ENCODE peak calls at places on chromosome 5, in six cellular contexts. U is fibroblast of lung; K is AG04450; Z is activated B cell treated with CpG ODN at 0.5 μM for 24 hours; B is activated CD8-positive, alpha-beta T cell treated with anti-CD3 and anti-CD28 coated beads for 36 hours; R is heart right ventricle. Q is an unnamed sample.

GRCh38 chr5:125602184-125602583 is 821.0 kb upstream of the GRAMD2B start:
- DNase-seq in K (no peak), U (no peak), Z (no peak), R (no peak), B (no peak), Q (no peak)

GRCh38 chr5:98173334-98173733 is 600.1 kb upstream of the RGMB start:
- DNase-seq in B (no peak), R (no peak), Z (no peak), K (no peak), U (peak), Q (no peak)

GRCh38 chr5:113546711-113547159 is 33.2 kb downstream of the YTHDC2 start:
- DNase-seq in U (peak), R (no peak), K (peak), B (no peak), Z (no peak), Q (no peak)

GRCh38 chr5:40442346-40442745 is 237.4 kb upstream of the PTGER4 start:
- DNase-seq in Z (no peak), R (no peak), B (no peak), K (no peak), U (peak), Q (no peak)

GRCh38 chr5:62346727-62347126 is 40.7 kb downstream of the KIF2A start:
- DNase-seq in K (no peak), U (no peak), B (no peak), Z (no peak), R (no peak), Q (no peak)

GRCh38 chr5:43663916-43664315 is 60.9 kb downstream of the NNT start:
- DNase-seq in Z (no peak), R (no peak), K (no peak), U (no peak), B (no peak), Q (no peak)

GRCh38 chr5:135492319-135492626 is 40.1 kb upstream of the TIFAB start:
- DNase-seq in U (no peak), Z (no peak), K (no peak), B (no peak), R (no peak), Q (no peak)

GRCh38 chr5:53109041-53109435 is 519 bp downstream of the MOCS2 start:
- DNase-seq in Z (no peak), K (no peak), B (no peak), R (no peak), U (no peak), Q (no peak)

GRCh38 chr5:96322217-96322616 is 110.8 kb downstream of the PCSK1 start:
- DNase-seq in R (no peak), U (no peak), K (no peak), B (no peak), Z (no peak), Q (no peak)

GRCh38 chr5:93378073-93378472 is 202.9 kb downstream of the NR2F1-AS1 start:
- DNase-seq in B (no peak), R (no peak), K (peak), Z (no peak), U (peak), Q (no peak)

GRCh38 chr5:34022131-34022705 is 14.4 kb upstream of the AMACR start:
- DNase-seq in B (peak), Z (no peak), U (peak), R (no peak), K (no peak), Q (no peak)

GRCh38 chr5:73028991-73029540 is 73.2 kb downstream of the FCHO2 start:
- DNase-seq in K (no peak), B (no peak), R (no peak), U (peak), Z (no peak), Q (no peak)

GRCh38 chr5:150174285-150174684 is 7.7 kb downstream of the CDX1 start:
- DNase-seq in K (no peak), Z (no peak), B (no peak), R (no peak), U (no peak), Q (no peak)

GRCh38 chr5:82749453-82749852 is 327.7 kb downstream of the TMEM167A start:
- DNase-seq in B (no peak), U (peak), K (no peak), R (no peak), Z (no peak), Q (no peak)

GRCh38 chr5:78420548-78420947 is 60.1 kb downstream of the SCAMP1 start:
- DNase-seq in U (no peak), B (no peak), K (no peak), R (no peak), Z (no peak), Q (no peak)

GRCh38 chr5:108295588-108296368 is 86.1 kb downstream of the FBXL17 start:
- DNase-seq in K (no peak), Z (no peak), R (no peak), U (peak), B (no peak), Q (no peak)

GRCh38 chr5:132095077-132095744 is 21.6 kb downstream of the CSF2 start:
- DNase-seq in R (no peak), K (no peak), U (no peak), B (no peak), Z (no peak), Q (no peak)

GRCh38 chr5:59089767-59090166 is 506.9 kb downstream of the RAB3C start:
- DNase-seq in Z (no peak), U (no peak), R (no peak), K (no peak), B (no peak), Q (no peak)

GRCh38 chr5:107875834-107876233 is 205.1 kb upstream of the EFNA5 start:
- DNase-seq in U (peak), B (no peak), K (no peak), Z (no peak), R (no peak), Q (no peak)

GRCh38 chr5:126658526-126658925 is 57.8 kb downstream of the PHAX start:
- DNase-seq in Z (no peak), U (no peak), R (no peak), K (no peak), B (no peak), Q (no peak)

GRCh38 chr5:2272755-2273154 is 390.0 kb upstream of the IRX4 start:
- DNase-seq in K (no peak), B (no peak), R (no peak), Z (no peak), U (no peak), Q (no peak)

GRCh38 chr5:35856186-35857003 is at the start of gene IL7R:
- DNase-seq in Z (no peak), U (peak), R (no peak), K (peak), B (peak), Q (no peak)

GRCh38 chr5:138979684-138980275 is 104.6 kb upstream of the LRRTM2 start:
- DNase-seq in Z (no peak), B (peak), U (no peak), R (no peak), K (no peak), Q (no peak)

GRCh38 chr5:111556504-111556903 is 44.2 kb upstream of the STARD4 start:
- DNase-seq in Z (no peak), U (no peak), R (no peak), K (no peak), B (no peak), Q (no peak)

GRCh38 chr5:989961-990530 is 18.6 kb upstream of the NKD2 start:
- DNase-seq in B (no peak), U (no peak), K (no peak), Z (no peak), R (peak), Q (no peak)

GRCh38 chr5:174314261-174314660 is 268.8 kb downstream of the NSG2 start:
- DNase-seq in R (no peak), B (no peak), K (no peak), U (no peak), Z (no peak), Q (no peak)

GRCh38 chr5:74766887-74767578 is at the start of the genes GFM2 and NSA2:
- DNase-seq in U (peak), R (peak), Z (peak), K (peak), B (peak), Q (peak)

GRCh38 chr5:74765929-74766328 is 988 bp downstream of the GFM2 start:
- DNase-seq in Z (no peak), K (no peak), R (no peak), B (no peak), U (no peak), Q (no peak)

GRCh38 chr5:74765201-74765600 is 1.7 kb downstream of the GFM2 start:
- DNase-seq in R (no peak), K (no peak), U (peak), Z (no peak), B (no peak), Q (no peak)

GRCh38 chr5:74767579-74767913 is 497 bp downstream of the NSA2 start:
- DNase-seq in R (no peak), Z (no peak), U (peak), K (no peak), B (peak), Q (no peak)

DNA sequence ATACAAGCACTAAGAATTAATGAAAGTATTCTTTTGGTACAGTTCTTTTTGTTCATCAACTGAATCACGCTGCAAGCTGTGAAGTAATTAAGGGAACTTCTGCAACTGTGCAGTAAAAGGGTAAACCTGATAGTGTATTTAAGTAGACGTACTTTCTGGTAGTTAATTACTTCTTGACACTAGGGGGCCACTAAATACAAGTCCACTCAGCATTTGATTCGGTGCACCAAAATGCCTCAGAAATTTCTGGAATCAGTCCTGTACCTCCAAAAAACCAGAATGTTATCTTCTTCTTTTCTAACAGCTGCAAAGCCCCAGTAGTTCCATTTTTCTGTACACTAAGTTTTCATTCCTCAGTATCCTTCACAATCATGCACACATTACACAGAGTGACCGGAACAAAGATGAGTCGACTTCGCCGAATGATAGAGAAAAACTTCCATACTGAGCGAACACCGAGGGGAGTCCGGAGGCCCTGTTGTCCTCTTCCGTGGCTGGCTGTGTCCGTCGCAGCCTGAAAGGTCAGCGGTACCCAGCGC is 500 bp downstream of the GFM2 start:
- DNase-seq in U (peak), B (no peak), K (no peak), R (no peak), Z (no peak), Q (no peak)
- TF ChIP-seq CTCF in U (peak), B (peak), K (peak), R (peak), Z (peak), Q (peak)

DNA sequence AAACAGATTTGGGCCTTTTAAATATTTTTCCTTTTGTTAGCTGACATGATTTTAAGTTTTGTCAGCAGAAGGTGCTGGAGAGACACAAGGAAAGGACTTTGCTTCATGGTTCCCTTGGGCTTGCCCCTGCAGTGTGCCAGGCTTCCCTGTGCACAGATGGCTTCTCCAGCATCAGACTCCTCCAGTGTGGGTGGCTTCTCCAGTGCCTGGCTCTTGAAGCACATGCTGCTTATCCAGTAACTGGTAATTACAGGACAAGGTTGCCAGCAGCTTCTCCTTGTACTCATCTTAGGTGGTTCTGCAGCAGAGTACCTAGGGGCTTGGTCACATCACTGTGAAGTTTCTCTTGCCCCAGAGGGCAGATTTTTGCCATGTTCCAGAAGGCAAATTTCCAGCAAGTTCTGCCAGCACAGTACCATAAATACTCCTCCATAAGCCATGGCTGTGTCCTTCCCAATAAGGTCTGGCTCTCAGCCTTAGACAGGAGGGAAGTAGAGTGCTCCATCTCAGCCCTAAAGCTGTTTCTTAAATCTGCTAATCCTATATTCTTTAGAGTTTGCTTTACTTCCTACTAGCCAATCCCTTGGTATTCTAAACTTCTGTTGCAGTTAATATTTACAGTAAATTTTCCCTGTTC is 62.4 kb downstream of the PJA2 start:
- DNase-seq in B (no peak), U (no peak), R (no peak), K (no peak), Z (no peak), Q (no peak)
- TF ChIP-seq CTCF in B (no peak), U (no peak), R (no peak), K (no peak), Z (no peak), Q (no peak)

GRCh38 chr5:67246546-67246945 is 49.9 kb upstream of the CD180 start:
- DNase-seq in Z (no peak), B (no peak), R (no peak), K (no peak), U (no peak), Q (no peak)
- TF ChIP-seq CTCF in Z (no peak), B (no peak), R (no peak), K (no peak), U (no peak), Q (no peak)

GRCh38 chr5:163350083-163350482 is 87.3 kb upstream of the CCNG1 start:
- DNase-seq in R (no peak), K (no peak), Z (no peak), B (no peak), U (no peak), Q (no peak)
- TF ChIP-seq CTCF in R (no peak), K (no peak), Z (no peak), B (no peak), U (peak), Q (peak)

DNA sequence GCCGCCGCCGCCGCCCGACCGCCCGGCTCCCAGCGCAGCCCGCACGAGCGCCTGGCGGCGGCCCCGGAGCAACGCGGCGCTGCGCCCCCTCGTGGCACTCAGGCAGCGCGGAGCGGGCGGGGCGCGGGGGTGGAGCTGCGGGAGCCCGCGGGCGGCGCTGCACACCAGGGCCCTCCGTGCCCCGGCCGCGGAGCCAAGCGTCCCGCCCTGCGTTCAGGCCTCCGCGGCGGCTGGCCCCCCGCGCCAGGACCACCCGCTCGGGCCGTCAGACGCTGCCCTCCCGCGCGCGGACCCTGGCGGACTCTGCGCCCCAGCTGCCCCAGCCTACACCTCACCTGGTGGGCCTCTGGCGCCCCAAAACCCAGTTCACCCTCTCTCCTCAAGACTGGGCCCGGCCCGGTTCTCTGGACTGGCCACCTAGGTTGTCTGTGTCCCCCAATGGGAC is at the start of gene RASGEF1C:
- DNase-seq in Z (peak), U (peak), B (peak), K (peak), R (peak), Q (peak)
- TF ChIP-seq CTCF in Z (no peak), U (peak), B (peak), K (peak), R (peak), Q (peak)

GRCh38 chr5:157651623-157652376 is 438 bp downstream of the SOX30 start:
- DNase-seq in R (peak), U (peak), Z (peak), B (peak), K (no peak), Q (no peak)
- TF ChIP-seq CTCF in R (peak), U (peak), Z (no peak), B (no peak), K (peak), Q (no peak)

GRCh38 chr5:177447611-177448243 is 1.1 kb downstream of the PRR7 start:
- DNase-seq in Z (no peak), R (peak), U (peak), B (peak), K (no peak), Q (no peak)
- TF ChIP-seq CTCF in Z (no peak), R (peak), U (no peak), B (no peak), K (no peak), Q (no peak)